ENCODE peak calls at places on chromosome 20, in eight cellular contexts. E, H, Y, S, M, V, D and O are unnamed samples.

GRCh38 chr20:50376888-50377459 is 133.2 kb upstream of the PTPN1 start:
- DNase-seq in E (no peak), H (no peak), Y (no peak), S (no peak), M (no peak), V (peak), D (no peak), O (no peak)

GRCh38 chr20:56929606-56930005 is 300.5 kb downstream of the TFAP2C start:
- DNase-seq in E (no peak), H (no peak), Y (no peak), S (no peak), M (no peak), V (no peak), D (no peak), O (no peak)

GRCh38 chr20:35660122-35660937 is 4.4 kb downstream of the CPNE1 start:
- DNase-seq in E (no peak), H (no peak), Y (no peak), S (peak), M (no peak), V (no peak), D (no peak), O (no peak)

GRCh38 chr20:35992713-35993335 is 24.4 kb downstream of the CNBD2 start:
- DNase-seq in E (no peak), H (no peak), Y (no peak), S (peak), M (peak), V (peak), D (no peak), O (no peak)

GRCh38 chr20:33518071-33518470 is 28.2 kb downstream of the CBFA2T2 start:
- DNase-seq in E (no peak), H (no peak), Y (no peak), S (no peak), M (peak), V (peak), D (no peak), O (peak)

GRCh38 chr20:2747676-2748235 is 52.7 kb downstream of the CPXM1 start:
- DNase-seq in E (no peak), H (no peak), Y (no peak), S (no peak), M (no peak), V (no peak), D (no peak), O (no peak)

GRCh38 chr20:34543457-34544056 is 15.0 kb upstream of the MAP1LC3A start:
- DNase-seq in E (no peak), H (no peak), Y (no peak), S (no peak), M (no peak), V (no peak), D (no peak), O (no peak)

GRCh38 chr20:37345339-37346231 is at the start of gene SRC:
- DNase-seq in E (peak), H (no peak), Y (peak), S (peak), M (no peak), V (peak), D (peak), O (no peak)

GRCh38 chr20:41135888-41136243 is 1.5 kb upstream of the PLCG1 start:
- DNase-seq in E (no peak), H (no peak), Y (no peak), S (no peak), M (no peak), V (no peak), D (no peak), O (no peak)

GRCh38 chr20:50804453-50805348 is 9.8 kb downstream of the BCAS4 start:
- DNase-seq in E (no peak), H (no peak), Y (no peak), S (no peak), M (no peak), V (no peak), D (peak), O (no peak)

GRCh38 chr20:57714409-57715267 is 4.8 kb upstream of the PMEPA1 start:
- DNase-seq in E (no peak), H (no peak), Y (no peak), S (no peak), M (no peak), V (peak), D (no peak), O (no peak)

GRCh38 chr20:61748376-61748775 is 317.3 kb downstream of the TAF4 start:
- DNase-seq in E (no peak), H (no peak), Y (no peak), S (no peak), M (no peak), V (peak), D (no peak), O (no peak)

GRCh38 chr20:19952392-19952791 is 64.8 kb upstream of the NAA20 start:
- DNase-seq in E (no peak), H (no peak), Y (no peak), S (no peak), M (no peak), V (peak), D (no peak), O (no peak)

GRCh38 chr20:62030834-62031434 is 34.7 kb downstream of the TAF4 start:
- DNase-seq in E (no peak), H (no peak), Y (peak), S (no peak), M (no peak), V (peak), D (peak), O (no peak)

GRCh38 chr20:63025534-63026331 is 19.0 kb upstream of the BHLHE23 start:
- DNase-seq in E (peak), H (no peak), Y (peak), S (peak), M (no peak), V (peak), D (peak), O (no peak)

GRCh38 chr20:35215066-35215956 is 11.2 kb upstream of the MMP24 start:
- DNase-seq in E (no peak), H (no peak), Y (no peak), S (peak), M (no peak), V (peak), D (no peak), O (peak)

GRCh38 chr20:51529027-51529749 is 13.3 kb downstream of the NFATC2 start:
- DNase-seq in E (no peak), H (no peak), Y (no peak), S (no peak), M (no peak), V (no peak), D (peak), O (no peak)

GRCh38 chr20:8400461-8400860 is 268.4 kb downstream of the PLCB1 start:
- DNase-seq in E (no peak), H (no peak), Y (no peak), S (no peak), M (no peak), V (no peak), D (no peak), O (no peak)

GRCh38 chr20:4607287-4607713 is 114.4 kb upstream of the PRND start:
- DNase-seq in E (no peak), H (peak), Y (no peak), S (peak), M (no peak), V (peak), D (peak), O (peak)

GRCh38 chr20:17431621-17432364 is 99.4 kb downstream of the BFSP1 start:
- DNase-seq in E (peak), H (peak), Y (peak), S (peak), M (peak), V (peak), D (peak), O (no peak)

GRCh38 chr20:41654292-41654691 is 36.1 kb upstream of the CHD6 start:
- DNase-seq in E (no peak), H (no peak), Y (no peak), S (no peak), M (no peak), V (no peak), D (no peak), O (no peak)

GRCh38 chr20:25197173-25197869 is 1.8 kb downstream of the ENTPD6 start:
- DNase-seq in E (no peak), H (no peak), Y (no peak), S (no peak), M (no peak), V (no peak), D (peak), O (no peak)

GRCh38 chr20:51767018-51767866 is 948 bp downstream of the ATP9A start:
- DNase-seq in E (peak), H (no peak), Y (peak), S (no peak), M (no peak), V (peak), D (peak), O (no peak)

GRCh38 chr20:37579091-37579490 is 51.4 kb upstream of the BLCAP start:
- DNase-seq in E (no peak), H (no peak), Y (no peak), S (no peak), M (no peak), V (no peak), D (no peak), O (no peak)

GRCh38 chr20:51667002-51667408 is 101.2 kb downstream of the ATP9A start:
- DNase-seq in E (no peak), H (no peak), Y (no peak), S (no peak), M (no peak), V (no peak), D (peak), O (no peak)

GRCh38 chr20:38229376-38230252 is 30.9 kb downstream of the KIAA1755 start:
- DNase-seq in E (no peak), H (no peak), Y (no peak), S (peak), M (no peak), V (peak), D (no peak), O (no peak)

GRCh38 chr20:63313349-63314014 is 20.5 kb downstream of the COL20A1 start:
- DNase-seq in E (no peak), H (no peak), Y (peak), S (no peak), M (no peak), V (no peak), D (no peak), O (no peak)

GRCh38 chr20:50533061-50533460 is 22.9 kb downstream of the PTPN1 start:
- DNase-seq in E (no peak), H (no peak), Y (no peak), S (no peak), M (no peak), V (no peak), D (no peak), O (no peak)

GRCh38 chr20:63497138-63497945 is 1.5 kb downstream of the EEF1A2 start:
- DNase-seq in E (peak), H (no peak), Y (no peak), S (no peak), M (no peak), V (no peak), D (peak), O (no peak)

GRCh38 chr20:49853640-49854039 is 41.0 kb downstream of the SLC9A8 start:
- DNase-seq in E (no peak), H (no peak), Y (no peak), S (no peak), M (peak), V (peak), D (no peak), O (no peak)

GRCh38 chr20:23782366-23782983 is 31.7 kb upstream of the CST1 start:
- DNase-seq in E (no peak), H (no peak), Y (no peak), S (peak), M (peak), V (peak), D (no peak), O (no peak)

GRCh38 chr20:4326194-4327065 is 311.1 kb upstream of the RNF24 start:
- DNase-seq in E (peak), H (no peak), Y (peak), S (peak), M (no peak), V (peak), D (no peak), O (no peak)

GRCh38 chr20:23887856-23888255 is 8.3 kb upstream of the CST5 start:
- DNase-seq in E (no peak), H (no peak), Y (no peak), S (no peak), M (no peak), V (no peak), D (no peak), O (no peak)

GRCh38 chr20:34443546-34443945 is 72.7 kb upstream of the DYNLRB1 start:
- DNase-seq in E (no peak), H (no peak), Y (no peak), S (no peak), M (no peak), V (no peak), D (no peak), O (no peak)

GRCh38 chr20:41177636-41178035 is 40.3 kb downstream of the PLCG1 start:
- DNase-seq in E (no peak), H (no peak), Y (no peak), S (no peak), M (peak), V (peak), D (no peak), O (peak)

GRCh38 chr20:49877254-49877990 is 37.9 kb downstream of the SPATA2 start:
- DNase-seq in E (no peak), H (no peak), Y (no peak), S (no peak), M (no peak), V (no peak), D (no peak), O (no peak)

GRCh38 chr20:50953821-50954220 is 4.5 kb downstream of the DPM1 start:
- DNase-seq in E (no peak), H (no peak), Y (no peak), S (no peak), M (no peak), V (peak), D (no peak), O (no peak)

DNA sequence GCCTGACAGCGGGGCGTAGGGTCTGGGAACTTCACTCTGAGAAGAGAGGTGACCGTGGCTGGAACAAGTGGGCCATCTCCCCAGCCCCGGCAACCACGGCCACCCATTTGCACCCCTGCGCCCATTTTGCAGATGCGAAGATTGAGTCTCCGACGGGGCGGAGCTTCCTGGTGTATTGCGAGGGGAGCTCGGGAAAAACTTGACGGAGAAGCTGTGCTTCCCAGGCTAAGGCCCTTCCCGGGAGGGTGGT is 653 bp downstream of the ZNF335 start:
- DNase-seq in E (peak), H (no peak), Y (no peak), S (no peak), M (no peak), V (no peak), D (no peak), O (no peak)
- TF ChIP-seq CTCF in E (no peak), H (no peak), Y (no peak), S (no peak), M (no peak), V (no peak), D (no peak), O (no peak)

GRCh38 chr20:10652185-10652584 is 21.6 kb downstream of the JAG1 start:
- DNase-seq in E (no peak), H (no peak), Y (no peak), S (no peak), M (no peak), V (no peak), D (no peak), O (no peak)

GRCh38 chr20:10654630-10655029 is 19.2 kb downstream of the JAG1 start:
- DNase-seq in E (no peak), H (no peak), Y (no peak), S (no peak), M (no peak), V (peak), D (no peak), O (no peak)

GRCh38 chr20:10652660-10653191 is 21.1 kb downstream of the JAG1 start:
- DNase-seq in E (no peak), H (no peak), Y (no peak), S (no peak), M (no peak), V (no peak), D (no peak), O (no peak)

GRCh38 chr20:10655723-10656122 is 18.1 kb downstream of the JAG1 start:
- DNase-seq in E (no peak), H (no peak), Y (no peak), S (no peak), M (no peak), V (no peak), D (no peak), O (no peak)

GRCh38 chr20:10653593-10654288 is 20.1 kb downstream of the JAG1 start:
- DNase-seq in E (no peak), H (no peak), Y (no peak), S (no peak), M (no peak), V (no peak), D (no peak), O (peak)
- H3K4me3 ChIP-seq in E (peak), H (no peak), Y (no peak), S (no peak), M (no peak), V (no peak), D (no peak), O (peak)

DNA sequence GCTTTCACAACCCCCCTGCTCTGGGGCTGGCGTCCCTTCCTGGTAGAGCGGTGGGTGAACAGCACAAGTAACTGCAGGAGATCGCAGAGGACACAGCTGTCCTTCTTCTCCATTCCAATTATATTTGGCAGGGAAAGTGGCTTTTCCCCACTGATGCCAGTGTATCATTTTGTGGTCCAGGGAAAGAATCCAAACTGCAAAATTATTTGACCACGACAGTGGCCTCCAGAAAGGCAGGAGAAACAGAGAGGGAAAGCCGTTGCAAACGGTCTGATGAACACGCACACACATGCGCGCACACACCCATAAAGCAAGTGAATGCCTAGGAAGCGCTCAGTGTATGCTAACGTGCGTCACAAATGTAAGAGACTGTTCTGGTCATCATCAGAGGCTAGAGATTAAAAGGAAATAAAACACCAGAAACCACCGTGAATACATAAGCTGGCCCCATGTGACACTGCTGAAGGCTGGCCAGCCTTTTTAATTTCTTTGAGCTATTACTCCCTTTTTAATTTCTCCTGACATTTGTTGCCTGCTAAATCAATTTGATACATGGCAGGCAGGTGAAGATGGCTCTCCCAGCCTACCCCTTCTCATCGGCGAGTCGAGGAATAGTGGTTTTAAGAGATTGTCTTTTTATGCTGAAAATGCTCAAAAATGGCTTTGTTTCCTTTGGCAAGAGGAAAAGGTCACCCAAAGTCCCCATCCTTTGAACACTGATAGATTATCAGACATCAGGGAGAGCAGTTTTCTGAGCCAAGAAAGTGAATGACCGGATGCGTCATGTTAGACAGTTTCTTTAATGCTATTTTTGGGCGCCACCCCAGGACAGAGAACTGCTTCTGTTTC is 54.2 kb downstream of the NPEPL1 start:
- DNase-seq in E (no peak), H (no peak), Y (no peak), S (no peak), M (no peak), V (no peak), D (no peak), O (no peak)
- TF ChIP-seq CTCF in E (no peak), H (no peak), Y (no peak), S (no peak), M (no peak), V (no peak), D (no peak), O (no peak)

GRCh38 chr20:22402990-22403859 is 181.1 kb downstream of the FOXA2 start:
- DNase-seq in E (no peak), H (no peak), Y (no peak), S (no peak), M (no peak), V (peak), D (no peak), O (no peak)
- H3K4me3 ChIP-seq in E (peak), H (peak), Y (peak), S (no peak), M (no peak), V (no peak), D (peak), O (no peak)

GRCh38 chr20:47296950-47297349 is 59.5 kb downstream of the ZMYND8 start:
- DNase-seq in E (no peak), H (no peak), Y (no peak), S (peak), M (no peak), V (no peak), D (no peak), O (no peak)
- TF ChIP-seq CTCF in E (peak), H (peak), Y (peak), S (peak), M (no peak), V (no peak), D (no peak), O (no peak)

GRCh38 chr20:15865553-15865952 is 707.7 kb downstream of the KIF16B start:
- DNase-seq in E (no peak), H (no peak), Y (no peak), S (no peak), M (no peak), V (no peak), D (no peak), O (no peak)
- H3K4me3 ChIP-seq in E (no peak), H (no peak), Y (no peak), S (no peak), M (no peak), V (no peak), D (no peak), O (no peak)

GRCh38 chr20:821083-822065 is 12.1 kb upstream of the FAM110A start:
- DNase-seq in E (no peak), H (no peak), Y (no peak), S (no peak), M (no peak), V (no peak), D (no peak), O (no peak)

GRCh38 chr20:818001-818664 is 15.4 kb upstream of the FAM110A start:
- DNase-seq in E (no peak), H (no peak), Y (no peak), S (no peak), M (no peak), V (peak), D (no peak), O (no peak)

GRCh38 chr20:820328-820953 is 13.1 kb upstream of the FAM110A start:
- DNase-seq in E (no peak), H (no peak), Y (no peak), S (no peak), M (no peak), V (no peak), D (no peak), O (no peak)

GRCh38 chr20:822651-823325 is 10.7 kb upstream of the FAM110A start:
- DNase-seq in E (no peak), H (no peak), Y (no peak), S (no peak), M (no peak), V (no peak), D (no peak), O (no peak)

GRCh38 chr20:819680-820327 is 13.7 kb upstream of the FAM110A start:
- DNase-seq in E (no peak), H (no peak), Y (no peak), S (no peak), M (no peak), V (no peak), D (no peak), O (no peak)
- TF ChIP-seq CTCF in E (no peak), H (no peak), Y (no peak), S (no peak), M (no peak), V (no peak), D (no peak), O (no peak)

DNA sequence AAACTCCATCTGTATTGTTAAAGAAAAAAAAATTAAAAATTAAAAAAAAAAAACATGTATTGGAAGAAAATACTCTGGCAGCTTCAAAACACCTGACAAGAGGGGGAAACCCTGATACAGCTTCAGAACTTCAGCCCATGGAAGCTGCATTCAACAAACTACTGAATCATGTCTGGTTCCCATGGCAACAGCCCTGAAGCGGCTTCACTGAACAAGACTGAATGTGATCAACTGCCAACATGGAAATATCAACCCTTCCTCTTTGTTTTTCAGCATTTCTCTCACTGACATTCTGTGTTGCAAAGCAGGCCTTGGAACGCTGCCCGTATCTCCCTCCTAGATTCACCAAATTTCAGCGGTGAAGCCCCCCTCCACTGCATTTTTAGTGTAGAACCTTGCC is 91.3 kb upstream of the SHLD1 start:
- DNase-seq in E (peak), H (no peak), Y (peak), S (peak), M (no peak), V (peak), D (peak), O (no peak)
- H3K4me3 ChIP-seq in E (peak), H (no peak), Y (no peak), S (no peak), M (no peak), V (no peak), D (no peak), O (no peak)